ENCODE peak calls at places on chromosomes 16 and 17, in four cellular contexts. O is activated CD4-positive, alpha-beta memory T cell treated with anti-CD3 and anti-CD28 coated beads, Interleukin-2, amount 10 ng/mL, durations not matched to agents 7 days and 5 days; B is Daoy; X is A549. Q is an unnamed sample.

GRCh38 chr17:66383353-66383752 is 80.9 kb downstream of the PRKCA start:
- DNase-seq in B (no peak), O (no peak), X (no peak), Q (no peak)

GRCh38 chr17:79529661-79530081 is 81.2 kb downstream of the RBFOX3 start:
- DNase-seq in O (no peak), B (no peak), X (no peak), Q (no peak)

GRCh38 chr16:8781797-8782196 is 15.6 kb downstream of the TMEM186 start:
- DNase-seq in B (no peak), X (no peak), O (no peak), Q (no peak)

GRCh38 chr17:70096861-70097260 is 21.8 kb downstream of the KCNJ16 start:
- DNase-seq in B (no peak), X (no peak), O (no peak), Q (no peak)

GRCh38 chr16:81838794-81839193 is 59.7 kb downstream of the PLCG2 start:
- DNase-seq in B (peak), X (no peak), O (no peak), Q (no peak)

GRCh38 chr17:39364236-39365025 is 37.0 kb downstream of the FBXL20 start:
- DNase-seq in X (no peak), O (no peak), B (no peak), Q (no peak)

GRCh38 chr17:6797718-6798351 is 21.8 kb downstream of the FBXO39 start:
- DNase-seq in B (no peak), O (no peak), X (no peak), Q (no peak)

GRCh38 chr16:87850009-87851006 is 19.0 kb downstream of the SLC7A5 start:
- DNase-seq in O (peak), B (peak), X (no peak), Q (peak)

GRCh38 chr17:62070900-62071299 is 5.8 kb upstream of the MED13 start:
- DNase-seq in O (no peak), B (no peak), X (no peak), Q (no peak)